ENCODE peak calls at places on chromosomes 5 and 9, in nine cellular contexts. A, Y, V, X, T, F, P, B and N are unnamed samples.
A peak's percentile ranks its signal among the peaks of the same experiment; 100 is the strongest.

GRCh38 chr9:114072181-114073140 is 5.6 kb downstream of the AMBP start:
- DNase-seq in A (no peak), Y (no peak), V (no peak), X (no peak), T (peak; percentile 11), F (no peak), P (no peak), B (no peak), N (no peak)

GRCh38 chr9:1707291-1707690 is 307.9 kb upstream of the SMARCA2 start:
- DNase-seq in A (no peak), Y (no peak), V (no peak), X (no peak), T (no peak), F (no peak), P (no peak), B (no peak), N (no peak)

GRCh38 chr5:72817076-72817476 is 615 bp downstream of the TNPO1 start:
- DNase-seq in A (peak; percentile 68), Y (no peak), V (no peak), X (peak; percentile 77), T (no peak), F (no peak), P (peak; percentile 70), B (no peak), N (no peak)

GRCh38 chr5:1634337-1634661 is 110.5 kb upstream of the LPCAT1 start:
- DNase-seq in A (no peak), Y (no peak), V (no peak), X (no peak), T (no peak), F (no peak), P (no peak), B (no peak), N (no peak)

GRCh38 chr5:109315245-109315644 is 94.5 kb downstream of the PJA2 start:
- DNase-seq in A (no peak), Y (no peak), V (no peak), X (no peak), T (no peak), F (no peak), P (no peak), B (no peak), N (no peak)

GRCh38 chr9:92989561-92989960 is 42.2 kb downstream of the FGD3 start:
- DNase-seq in A (no peak), Y (no peak), V (no peak), X (no peak), T (no peak), F (no peak), P (no peak), B (no peak), N (no peak)

GRCh38 chr5:17180330-17180843 is 37.0 kb upstream of the BASP1 start:
- DNase-seq in A (no peak), Y (no peak), V (no peak), X (no peak), T (no peak), F (no peak), P (no peak), B (no peak), N (peak; percentile 53)

GRCh38 chr9:36698984-36699383 is 126.3 kb downstream of the MELK start:
- DNase-seq in A (no peak), Y (no peak), V (no peak), X (no peak), T (no peak), F (no peak), P (no peak), B (no peak), N (no peak)

GRCh38 chr5:72624641-72625236 is 117.5 kb upstream of the ZNF366 start:
- DNase-seq in A (peak; percentile 86), Y (no peak), V (no peak), X (no peak), T (no peak), F (peak; percentile 71), P (no peak), B (no peak), N (peak; percentile 78)

GRCh38 chr5:132265336-132266030 is 8.0 kb downstream of the PDLIM4 start:
- DNase-seq in A (peak; percentile 93), Y (no peak), V (no peak), X (no peak), T (no peak), F (peak; percentile 92), P (peak; percentile 8), B (no peak), N (peak; percentile 97)

GRCh38 chr5:61771062-61771461 is 439.0 kb downstream of the ZSWIM6 start:
- DNase-seq in A (no peak), Y (no peak), V (no peak), X (no peak), T (no peak), F (no peak), P (no peak), B (no peak), N (no peak)

GRCh38 chr5:85538362-85538761 is 1079.4 kb upstream of the COX7C start:
- DNase-seq in A (no peak), Y (no peak), V (no peak), X (no peak), T (no peak), F (no peak), P (no peak), B (peak; percentile 7), N (no peak)

GRCh38 chr9:83281306-83282255 is 218.6 kb upstream of the RASEF start:
- DNase-seq in A (no peak), Y (no peak), V (no peak), X (no peak), T (no peak), F (no peak), P (no peak), B (no peak), N (no peak)